ENCODE peak calls at places on chromosomes 1 and 21, in five cellular contexts. W is body of pancreas, F is nephron progenitor cell, P is AG04449, H is right lobe of liver. Q is an unnamed sample.

GRCh38 chr1:231636157-231636556 is 9.6 kb downstream of the DISC1 start:
- DNase-seq in W (no peak), F (no peak), P (peak; percentile 28), H (no peak), Q (no peak)

GRCh38 chr1:209790286-209791193 is 6.2 kb upstream of the C1orf74 start:
- DNase-seq in W (no peak), F (no peak), P (no peak), H (no peak), Q (no peak)

GRCh38 chr1:2529776-2530500 is at the start of gene HES5:
- DNase-seq in W (no peak), F (peak; percentile 59), P (no peak), H (no peak), Q (peak; percentile 66)

GRCh38 chr1:223177681-223178080 is 34.6 kb upstream of the TLR5 start:
- DNase-seq in W (peak; percentile 82), F (no peak), P (no peak), H (peak; percentile 71), Q (no peak)

GRCh38 chr1:154434346-154435075 is 29.4 kb downstream of the IL6R start:
- DNase-seq in W (peak; percentile 62), F (no peak), P (no peak), H (no peak), Q (no peak)

GRCh38 chr1:92484472-92485373 is 2.0 kb downstream of the GFI1 start:
- DNase-seq in W (peak; percentile 61), F (peak; percentile 71), P (no peak), H (peak; percentile 42), Q (peak; percentile 28)

GRCh38 chr21:27823652-27824201 is 856.8 kb upstream of the ADAMTS5 start:
- DNase-seq in W (no peak), F (no peak), P (no peak), H (no peak), Q (no peak)

GRCh38 chr1:109876617-109877319 is 33.9 kb upstream of the CSF1 start:
- DNase-seq in W (peak; percentile 30), F (no peak), P (no peak), H (no peak), Q (no peak)

GRCh38 chr1:93021539-93022134 is 57.4 kb upstream of the MTF2 start:
- DNase-seq in W (peak; percentile 26), F (no peak), P (no peak), H (no peak), Q (no peak)

DNA sequence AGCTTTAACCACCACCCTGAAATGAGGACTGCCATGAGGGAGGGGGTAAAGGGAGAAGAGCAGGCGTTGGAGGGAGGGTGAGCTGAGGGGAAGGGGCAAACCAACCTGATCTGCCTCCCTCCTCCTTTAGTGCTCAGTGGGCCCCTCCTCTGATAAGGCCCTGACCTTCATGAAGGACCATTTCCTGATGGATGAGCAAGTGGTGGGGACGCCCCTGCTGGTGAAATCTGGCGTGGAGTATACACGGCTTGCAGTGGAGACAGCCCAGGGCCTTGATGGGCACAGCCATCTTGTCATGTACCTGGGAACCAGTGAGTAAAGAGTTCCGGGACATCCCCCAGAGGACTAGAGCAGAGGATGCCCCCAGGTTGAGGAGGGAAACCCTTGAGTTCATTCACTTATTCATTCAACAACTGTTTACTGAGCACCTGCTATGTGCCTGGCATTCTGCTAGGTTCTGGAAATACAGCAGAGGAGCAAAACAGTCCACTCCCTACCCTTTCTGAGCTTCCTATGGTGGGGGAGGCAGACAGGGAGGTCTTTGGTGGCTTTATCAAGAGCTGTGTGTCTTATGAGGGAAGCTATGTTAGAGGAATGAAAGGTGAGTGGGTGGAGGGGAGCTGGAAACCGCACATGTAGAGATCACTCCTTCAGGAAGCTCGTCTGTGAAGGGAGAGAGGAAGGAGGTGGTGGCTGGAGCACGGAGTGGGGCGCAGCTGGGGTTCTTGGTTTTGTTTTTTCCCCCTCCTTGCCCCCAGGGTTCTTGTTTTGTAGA is 19.5 kb downstream of the SEMA4A start:
- DNase-seq in W (no peak), F (no peak), P (no peak), H (no peak), Q (no peak)
- TF ChIP-seq CTCF in W (no peak), F (no peak), P (no peak), H (no peak), Q (no peak)

DNA sequence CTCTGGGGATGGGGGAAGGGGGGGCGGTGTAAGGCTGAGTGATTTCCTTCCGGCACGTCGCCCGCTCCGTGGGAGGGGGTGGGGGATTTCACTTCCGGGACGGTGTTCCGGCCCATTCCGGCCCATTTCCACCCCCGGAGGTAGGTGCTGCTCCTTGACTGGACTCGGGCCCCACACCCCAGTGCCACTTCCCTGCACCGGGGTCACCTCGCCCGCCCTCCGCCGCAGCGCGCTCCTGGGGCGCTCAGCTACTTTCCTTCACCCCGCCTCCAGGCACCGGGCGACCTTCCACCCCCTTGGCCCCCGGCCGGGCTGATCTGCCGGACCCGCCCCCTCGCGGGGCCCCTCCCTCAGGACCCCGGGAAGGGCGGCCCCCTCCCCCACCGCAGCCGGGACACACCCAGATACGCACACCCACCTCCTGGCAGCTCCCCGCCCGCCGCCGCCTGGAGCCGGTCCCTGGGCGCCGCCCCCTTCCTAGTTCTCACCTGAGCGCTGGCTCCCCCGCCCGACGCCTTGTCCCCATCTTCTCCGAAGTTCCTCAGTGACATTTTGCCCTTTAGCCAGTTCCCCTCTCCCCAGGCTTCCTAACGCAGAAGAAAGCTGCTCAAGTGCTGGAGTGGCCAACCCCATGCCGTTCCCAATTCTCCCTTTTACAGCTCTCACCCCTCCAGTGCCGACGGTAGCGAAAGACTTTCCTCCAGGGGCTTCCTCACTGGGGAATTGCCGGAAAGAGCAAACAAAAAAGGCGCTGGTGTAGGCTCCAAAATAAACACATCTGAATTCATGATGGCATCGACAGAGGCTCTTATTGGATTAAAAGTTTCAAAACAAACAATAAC is at the start of gene ZBTB37:
- DNase-seq in W (peak; percentile 96), F (peak; percentile 91), P (no peak), H (peak; percentile 96), Q (peak; percentile 74)
- TF ChIP-seq CTCF in W (no peak), F (no peak), P (no peak), H (no peak), Q (no peak)

GRCh38 chr1:94309829-94310569 is 72.6 kb upstream of the ARHGAP29 start:
- DNase-seq in W (no peak), F (no peak), P (no peak), H (no peak), Q (no peak)

GRCh38 chr1:94309216-94309615 is 71.8 kb upstream of the ARHGAP29 start:
- DNase-seq in W (no peak), F (no peak), P (no peak), H (no peak), Q (no peak)

GRCh38 chr1:94306521-94306920 is 69.1 kb upstream of the ARHGAP29 start:
- DNase-seq in W (no peak), F (no peak), P (no peak), H (no peak), Q (no peak)

GRCh38 chr1:94314222-94314858 is 77.0 kb upstream of the ARHGAP29 start:
- DNase-seq in W (no peak), F (no peak), P (no peak), H (no peak), Q (no peak)

GRCh38 chr1:94310570-94311270 is 73.3 kb upstream of the ARHGAP29 start:
- DNase-seq in W (no peak), F (no peak), P (no peak), H (no peak), Q (no peak)
- TF ChIP-seq CTCF in W (no peak), F (no peak), P (no peak), H (no peak), Q (no peak)

GRCh38 chr1:183058835-183059234 is 35.6 kb downstream of the LAMC1 start:
- DNase-seq in W (no peak), F (no peak), P (no peak), H (no peak), Q (no peak)

GRCh38 chr1:183051546-183051945 is 28.3 kb downstream of the LAMC1 start:
- DNase-seq in W (no peak), F (no peak), P (no peak), H (no peak), Q (no peak)

GRCh38 chr1:183048087-183049085 is 25.2 kb downstream of the LAMC1 start:
- DNase-seq in W (no peak), F (no peak), P (no peak), H (no peak), Q (no peak)

GRCh38 chr1:183052861-183053260 is 29.6 kb downstream of the LAMC1 start:
- DNase-seq in W (no peak), F (no peak), P (no peak), H (no peak), Q (no peak)
- TF ChIP-seq CTCF in W (no peak), F (no peak), P (no peak), H (no peak), Q (no peak)

GRCh38 chr1:6584126-6585080 is 4.6 kb downstream of the ZBTB48 start:
- DNase-seq in W (no peak), F (no peak), P (no peak), H (no peak), Q (no peak)
- TF ChIP-seq CTCF in W (no peak), F (no peak), P (no peak), H (no peak), Q (peak; percentile 47)

GRCh38 chr1:201883266-201883665 is 5.4 kb upstream of the SHISA4 start:
- DNase-seq in W (no peak), F (no peak), P (no peak), H (no peak), Q (no peak)

GRCh38 chr1:201881617-201882016 is 7.1 kb upstream of the SHISA4 start:
- DNase-seq in W (no peak), F (no peak), P (no peak), H (no peak), Q (no peak)

GRCh38 chr1:201880928-201881571 is 7.6 kb upstream of the SHISA4 start:
- DNase-seq in W (no peak), F (no peak), P (no peak), H (no peak), Q (no peak)

GRCh38 chr1:201883786-201884185 is 4.9 kb upstream of the SHISA4 start:
- DNase-seq in W (peak; percentile 59), F (no peak), P (no peak), H (no peak), Q (no peak)

DNA sequence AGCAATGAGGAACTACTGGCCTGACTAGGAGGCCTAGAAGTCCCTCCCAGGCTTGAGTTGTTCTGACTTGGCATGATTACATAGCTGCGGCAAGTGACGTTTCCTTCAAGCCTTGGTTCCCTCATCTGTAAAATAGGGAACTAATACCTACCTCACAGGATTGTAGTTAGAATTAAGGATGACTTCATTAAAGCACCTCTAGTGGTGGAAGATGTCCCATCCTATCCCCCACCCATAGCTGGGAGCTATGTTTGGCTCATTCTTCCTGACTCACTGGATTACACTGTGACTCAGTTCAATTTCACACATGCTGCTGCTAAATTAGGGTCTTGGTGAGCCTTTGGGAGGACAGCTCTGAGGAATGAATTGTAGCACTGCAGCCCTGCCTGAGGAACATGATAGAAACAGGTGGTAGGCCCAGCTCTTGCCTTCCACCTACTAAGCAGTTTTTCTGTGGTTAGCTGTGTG is 6.0 kb upstream of the SHISA4 start:
- DNase-seq in W (peak; percentile 49), F (no peak), P (peak; percentile 46), H (no peak), Q (no peak)
- TF ChIP-seq CTCF in W (no peak), F (no peak), P (peak; percentile 29), H (no peak), Q (no peak)

GRCh38 chr1:153262462-153263157 is 3.1 kb downstream of the LORICRIN start:
- DNase-seq in W (no peak), F (no peak), P (no peak), H (no peak), Q (no peak)

GRCh38 chr1:153260473-153260979 is 1.0 kb downstream of the LORICRIN start:
- DNase-seq in W (no peak), F (no peak), P (no peak), H (no peak), Q (no peak)

GRCh38 chr1:153260980-153261792 is 1.7 kb downstream of the LORICRIN start:
- DNase-seq in W (peak; percentile 19), F (peak; percentile 79), P (no peak), H (peak; percentile 21), Q (peak; percentile 39)

GRCh38 chr1:153261793-153262371 is 2.4 kb downstream of the LORICRIN start:
- DNase-seq in W (no peak), F (no peak), P (no peak), H (no peak), Q (no peak)

GRCh38 chr1:153265457-153265856 is 6.0 kb downstream of the LORICRIN start:
- DNase-seq in W (no peak), F (no peak), P (no peak), H (no peak), Q (no peak)
- TF ChIP-seq CTCF in W (no peak), F (no peak), P (no peak), H (no peak), Q (peak; percentile 49)